ENCODE peak calls at places on chromosomes 13 and 19, in five cellular contexts. Y is K562, F is stomach, J is suprapubic skin, R is H1. M is an unnamed sample. For H3K27me3, the result is how much of the 10 kb centered on the place peaks cover.

GRCh38 chr13:111027481-111028439 is 87.3 kb upstream of the ARHGEF7 start:
- DNase-seq in J (no peak), Y (no peak), F (no peak), R (peak), M (no peak)

GRCh38 chr13:45807520-45808099 is 43.9 kb downstream of the SIAH3 start:
- DNase-seq in F (peak), R (no peak), J (no peak), Y (peak), M (no peak)

GRCh38 chr13:79445968-79446645 is 34.8 kb upstream of the NDFIP2 start:
- DNase-seq in Y (no peak), F (no peak), R (no peak), J (no peak), M (no peak)

GRCh38 chr19:51724543-51724942 is 752 bp upstream of the HAS1 start:
- DNase-seq in F (no peak), J (no peak), Y (no peak), R (no peak), M (no peak)

GRCh38 chr13:112849500-112849899 is 119.5 kb upstream of the MCF2L start:
- DNase-seq in F (no peak), R (no peak), J (peak), Y (no peak), M (no peak)

GRCh38 chr19:483332-484072 is 12.8 kb upstream of the MADCAM1 start:
- DNase-seq in R (no peak), Y (no peak), F (no peak), J (no peak), M (no peak)

GRCh38 chr13:71378992-71379905 is 487.8 kb downstream of the DACH1 start:
- DNase-seq in Y (no peak), J (no peak), R (no peak), F (no peak), M (no peak)

GRCh38 chr13:34035676-34036325 is 217.9 kb downstream of the RFC3 start:
- DNase-seq in F (no peak), R (no peak), Y (no peak), J (no peak), M (no peak)

GRCh38 chr13:60397693-60398437 is 845 bp downstream of the TDRD3 start:
- DNase-seq in J (peak), R (no peak), Y (peak), F (peak), M (peak)

GRCh38 chr19:41219924-41220567 is 1.0 kb downstream of the AXL start:
- DNase-seq in R (no peak), Y (peak), F (no peak), J (peak), M (no peak)

GRCh38 chr19:33241530-33242101 is 16.0 kb upstream of the SLC7A10 start:
- DNase-seq in R (peak), Y (peak), F (peak), J (no peak), M (no peak)

GRCh38 chr13:25171517-25172302 is at the start of gene AMER2:
- DNase-seq in Y (no peak), J (no peak), F (no peak), R (peak), M (peak)

GRCh38 chr13:75792526-75793187 is 156.5 kb downstream of the LMO7 start:
- DNase-seq in R (no peak), J (no peak), F (no peak), Y (no peak), M (no peak)

GRCh38 chr19:7857727-7858701 is 16.2 kb downstream of the PRR36 start:
- DNase-seq in R (peak), J (no peak), Y (peak), F (no peak), M (no peak)

GRCh38 chr13:66074018-66074615 is 1156.0 kb downstream of the PCDH9 start:
- DNase-seq in Y (peak), R (no peak), F (no peak), J (no peak), M (no peak)

GRCh38 chr13:55244991-55245644 is 1895.6 kb upstream of the PRR20A start:
- DNase-seq in F (no peak), R (peak), Y (peak), J (no peak), M (no peak)

GRCh38 chr19:46776927-46777911 is 11.2 kb downstream of the SLC1A5 start:
- DNase-seq in Y (peak), R (peak), F (no peak), J (no peak), M (no peak)

GRCh38 chr13:25406377-25406776 is 34.6 kb downstream of the ATP8A2 start:
- DNase-seq in Y (peak), F (no peak), J (no peak), R (no peak), M (no peak)

GRCh38 chr13:111280226-111280625 is 40.2 kb upstream of the TEX29 start:
- DNase-seq in F (no peak), J (no peak), Y (no peak), R (no peak), M (peak)

GRCh38 chr19:11377756-11378155 is 3.3 kb downstream of the SWSAP1 start:
- DNase-seq in F (no peak), J (no peak), R (no peak), Y (no peak), M (no peak)

GRCh38 chr19:43820098-43820860 is 6.8 kb upstream of the ZNF283 start:
- DNase-seq in J (no peak), Y (no peak), R (no peak), F (no peak), M (no peak)

GRCh38 chr19:2610637-2611482 is 91.6 kb downstream of the GNG7 start:
- DNase-seq in F (peak), Y (peak), R (peak), J (peak), M (peak)

GRCh38 chr19:34962281-34962944 is 1.6 kb downstream of the ZNF792 start:
- DNase-seq in Y (peak), J (no peak), R (no peak), F (no peak), M (no peak)

GRCh38 chr19:34962945-34963530 is 991 bp downstream of the ZNF792 start:
- DNase-seq in R (no peak), Y (peak), F (no peak), J (no peak), M (no peak)

GRCh38 chr19:34961775-34962174 is 2.3 kb downstream of the ZNF792 start:
- DNase-seq in Y (no peak), J (no peak), F (no peak), R (no peak), M (no peak)

GRCh38 chr19:34960103-34960805 is 3.8 kb downstream of the ZNF792 start:
- DNase-seq in R (peak), Y (no peak), F (no peak), J (no peak), M (no peak)

DNA sequence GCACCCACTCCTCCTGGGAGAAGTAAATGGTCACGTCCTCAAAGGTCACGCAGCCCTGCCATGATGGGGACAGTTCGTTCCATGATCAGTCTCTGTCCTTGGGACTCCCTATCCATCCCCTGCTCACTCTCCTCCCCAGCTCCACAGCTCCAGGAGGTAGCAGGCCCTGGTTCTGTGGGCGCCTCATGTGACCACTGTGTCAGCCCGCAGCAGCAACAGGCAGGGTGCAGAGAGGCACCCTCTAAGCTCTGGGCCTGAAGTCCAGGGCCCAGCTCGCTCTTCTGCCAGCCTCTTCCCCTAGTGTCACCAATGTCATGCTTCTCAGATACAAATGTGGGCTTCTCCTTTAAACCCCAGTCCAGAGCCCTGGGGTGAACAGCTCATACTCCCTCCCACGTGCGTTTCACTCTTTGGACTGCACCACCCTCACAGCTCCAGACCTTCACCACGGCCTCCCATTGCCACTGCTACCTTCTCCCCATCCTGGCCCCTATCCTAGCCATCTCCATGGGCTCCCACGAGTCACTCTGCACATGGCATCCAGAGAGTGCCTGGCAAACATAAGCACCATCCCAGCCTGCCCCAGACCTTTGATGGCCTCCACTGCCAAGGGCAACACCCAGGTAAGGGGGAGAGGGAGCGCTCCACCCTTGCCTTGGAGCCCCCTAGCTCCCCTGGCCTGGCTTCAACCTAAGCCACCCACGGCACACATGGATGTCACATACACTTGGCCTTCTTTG is 2.9 kb downstream of the ZNF792 start:
- DNase-seq in J (no peak), R (peak), Y (no peak), F (no peak), M (no peak)
- TF ChIP-seq EP300 in J (no peak), R (no peak), Y (no peak), F (no peak), M (no peak)

DNA sequence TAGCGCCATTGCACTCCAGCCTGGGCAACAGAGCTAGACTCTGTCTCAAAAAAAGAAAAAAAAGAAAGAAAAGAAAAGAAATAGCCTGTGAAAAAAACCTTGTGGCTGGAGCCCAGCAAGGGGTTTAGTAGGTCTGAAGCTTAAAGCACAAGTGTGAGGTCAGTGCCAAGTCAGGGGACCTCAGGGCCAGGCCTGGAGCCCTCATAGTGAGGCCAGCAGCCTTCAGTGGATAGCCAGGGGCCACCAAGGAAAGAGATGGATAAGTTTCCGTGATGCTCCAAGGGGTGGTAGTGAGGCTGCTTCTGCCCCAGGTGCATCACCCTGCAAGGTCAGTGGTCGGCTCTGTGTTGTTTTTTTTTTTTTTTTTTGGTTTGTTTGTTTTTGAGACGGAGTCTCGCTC is 12.9 kb downstream of the TINCR start:
- DNase-seq in Y (no peak), F (no peak), R (no peak), J (no peak), M (no peak)
- H3K27me3 ChIP-seq in Y (under half), F (under half), R (under half), J (under half), M (under half)

DNA sequence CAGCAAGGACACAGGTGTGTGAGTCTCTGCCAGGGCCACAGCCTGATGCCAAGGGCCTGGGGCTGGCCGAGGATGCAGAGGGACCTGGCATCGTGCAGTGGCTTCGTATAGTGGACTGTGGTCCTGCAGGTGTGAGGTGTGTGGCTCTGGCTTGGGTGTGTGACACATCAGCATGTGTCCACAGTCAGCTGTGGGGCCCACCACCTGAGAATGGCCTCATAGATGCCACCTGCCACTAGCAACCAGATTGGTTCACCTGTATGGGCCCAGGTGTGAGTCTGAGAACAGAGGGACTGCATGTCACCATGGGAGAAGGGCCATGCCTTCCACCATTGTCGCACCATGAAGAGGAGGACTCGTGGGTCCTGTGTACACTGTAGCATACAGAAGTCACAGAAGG is 2.4 kb downstream of the PPP1R14A start:
- DNase-seq in F (no peak), R (no peak), Y (no peak), J (no peak), M (no peak)
- TF ChIP-seq POLR2AphosphoS5 in F (no peak), R (no peak), Y (no peak), J (no peak), M (no peak)

DNA sequence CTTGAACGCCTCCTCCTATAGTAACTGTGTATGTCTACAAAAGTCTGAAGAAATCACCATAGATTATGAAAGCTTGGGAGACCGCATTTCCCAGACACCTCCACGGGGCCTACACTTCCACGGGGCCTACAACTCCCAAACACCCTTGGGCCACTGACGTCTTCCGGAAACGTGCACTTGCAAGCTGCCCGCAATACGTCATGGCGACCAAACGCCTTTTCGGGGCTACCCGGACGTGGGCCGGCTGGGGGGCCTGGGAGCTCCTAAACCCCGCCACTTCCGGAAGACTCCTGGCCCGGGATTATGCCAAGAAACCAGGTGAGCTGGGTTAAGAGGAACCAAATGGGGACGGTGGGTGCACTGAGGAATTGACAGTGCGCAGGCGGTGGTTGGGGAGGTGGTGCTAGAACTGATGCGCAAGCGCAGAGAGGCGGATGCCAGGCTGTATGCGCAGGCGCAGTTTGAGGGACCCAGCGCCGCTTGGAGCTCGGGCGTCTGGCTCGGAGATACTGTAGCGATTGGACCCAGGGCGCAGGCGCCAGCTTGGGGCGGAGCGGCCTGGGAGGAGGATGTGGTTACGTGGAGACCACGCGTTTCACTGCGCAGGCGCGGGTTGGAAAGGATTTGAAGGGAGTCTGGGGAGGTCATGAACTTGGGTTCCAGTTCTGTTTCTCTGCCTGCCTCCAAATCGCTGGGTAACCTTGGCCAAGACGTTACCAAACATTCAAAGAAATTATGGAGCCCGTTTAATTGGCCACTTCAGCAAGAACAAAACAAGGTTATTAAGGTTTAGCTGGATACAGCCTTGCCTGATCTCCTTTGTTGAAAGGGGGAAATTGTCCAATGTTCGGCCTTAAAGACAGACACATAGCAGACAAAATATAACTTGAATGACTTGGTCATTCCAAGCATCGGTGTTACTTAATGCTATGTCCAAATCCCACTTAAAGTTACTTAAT is at the start of gene MRPL54:
- DNase-seq in F (peak), J (peak), Y (peak), R (peak), M (peak)
- TF ChIP-seq EP300 in F (peak), J (no peak), Y (peak), R (no peak), M (peak)

DNA sequence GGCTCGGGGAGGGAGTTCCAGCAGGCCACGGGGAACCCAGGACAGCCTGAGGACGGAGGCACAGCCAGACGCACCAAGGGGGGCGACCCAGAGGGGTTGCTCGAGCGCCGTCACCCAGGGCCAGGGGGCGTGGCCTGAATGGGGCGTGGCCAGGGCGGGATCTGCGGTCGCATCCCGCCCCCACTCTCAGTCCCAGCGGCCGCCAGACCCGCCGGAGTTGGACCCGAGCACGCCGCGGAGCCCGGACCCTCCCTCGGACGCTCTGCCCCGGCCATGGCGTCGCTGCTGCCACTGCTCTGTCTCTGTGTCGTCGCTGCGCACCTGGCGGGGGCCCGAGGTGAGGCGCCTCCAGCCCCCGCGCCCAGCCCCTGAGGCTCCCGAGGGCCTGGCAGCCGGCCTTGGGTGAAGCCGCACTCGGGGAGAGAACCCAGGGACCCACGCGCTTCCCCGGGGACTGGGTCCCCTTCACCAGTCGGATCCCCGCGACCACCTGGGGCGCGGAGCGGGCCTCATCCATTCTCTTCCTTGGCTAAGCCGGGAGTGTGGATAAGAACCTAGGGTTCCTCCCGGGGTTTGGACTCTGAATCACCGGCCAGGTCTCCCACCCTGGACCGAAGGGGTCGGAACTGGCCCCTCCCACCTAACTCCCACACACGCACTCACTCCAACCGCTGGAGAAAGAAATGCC is at the start of gene CILP2:
- DNase-seq in F (peak), Y (no peak), R (peak), J (no peak), M (no peak)
- H3K27me3 ChIP-seq in F (half or more), Y (under half), R (under half), J (under half), M (under half)

DNA sequence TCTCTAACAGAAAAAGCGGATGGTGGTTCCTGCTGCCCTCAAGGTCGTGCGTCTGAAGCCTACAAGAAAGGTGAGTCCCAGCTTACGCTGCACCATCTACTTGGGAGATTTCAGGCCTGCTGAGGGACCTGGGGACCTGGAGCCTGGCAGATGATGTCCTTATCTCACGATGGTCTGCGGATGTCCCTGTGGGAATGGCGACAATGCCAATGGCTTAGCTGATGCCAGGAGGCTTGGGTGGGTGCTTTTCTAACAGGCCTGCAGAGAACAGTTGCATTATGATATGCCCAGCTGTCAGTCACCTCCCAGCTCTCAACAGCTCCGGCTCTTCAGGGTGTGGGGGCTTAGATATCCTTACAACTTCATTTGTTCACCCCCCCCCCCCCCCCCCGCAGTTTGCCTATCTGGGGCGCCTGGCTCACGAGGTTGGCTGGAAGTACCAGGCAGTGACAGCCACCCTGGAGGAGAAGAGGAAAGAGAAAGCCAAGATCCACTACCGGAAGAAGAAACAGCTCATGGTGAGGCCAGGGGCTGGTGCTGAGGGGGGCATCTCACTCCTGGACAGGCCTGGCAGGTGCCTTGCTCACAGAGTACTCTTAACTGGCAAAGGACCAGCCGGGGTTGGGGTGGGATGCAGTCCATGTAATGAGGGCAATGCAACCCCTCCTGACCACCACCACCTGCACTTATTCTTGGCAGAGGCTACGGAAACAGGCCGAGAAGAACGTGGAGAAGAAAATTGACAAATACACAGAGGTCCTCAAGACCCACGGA is 3.8 kb downstream of the RPL13A start:
- DNase-seq in J (no peak), Y (no peak), F (no peak), R (no peak), M (no peak)
- TF ChIP-seq POLR2AphosphoS5 in J (no peak), Y (no peak), F (no peak), R (peak), M (no peak)